ENCODE peak calls at places on chromosomes 5 and 9, in eight cellular contexts. E, T, G, Y, H, S, J and I are unnamed samples.

GRCh38 chr5:102554728-102555127 is 55.9 kb upstream of the SLCO6A1 start:
- DNase-seq in H (peak; percentile 21), T (no peak), Y (no peak), E (no peak), S (peak; percentile 13), J (no peak), G (peak; percentile 9), I (no peak)

GRCh38 chr9:130129425-130130061 is 42.7 kb upstream of the NCS1 start:
- DNase-seq in S (no peak), H (no peak), J (no peak), G (no peak), Y (no peak), E (peak; percentile 90), T (no peak), I (no peak)

GRCh38 chr5:80406980-80407734 is 707 bp upstream of the ZFYVE16 start:
- DNase-seq in G (peak; percentile 4), T (peak; percentile 51), H (no peak), E (peak; percentile 1), S (no peak), J (no peak), Y (peak; percentile 66), I (peak; percentile 79)

GRCh38 chr9:82152181-82152580 is 163.6 kb downstream of the SPATA31D1 start:
- DNase-seq in Y (no peak), S (no peak), T (no peak), E (peak; percentile 84), J (no peak), G (no peak), H (no peak), I (no peak)

GRCh38 chr5:101393795-101394450 is 490.8 kb upstream of the ST8SIA4 start:
- DNase-seq in E (peak; percentile 0), H (no peak), T (no peak), G (no peak), J (no peak), Y (no peak), S (no peak), I (no peak)

GRCh38 chr5:158174918-158175663 is 316.1 kb upstream of the CLINT1 start:
- DNase-seq in J (no peak), E (peak; percentile 56), Y (peak; percentile 58), T (peak; percentile 62), S (peak; percentile 83), H (peak; percentile 24), G (peak; percentile 73), I (peak; percentile 81)

GRCh38 chr5:125484272-125485002 is 738.0 kb upstream of the ZNF608 start:
- DNase-seq in Y (no peak), S (peak; percentile 8), T (no peak), H (peak; percentile 49), G (peak; percentile 94), J (no peak), E (peak; percentile 93), I (no peak)

GRCh38 chr9:21904776-21905175 is 89.4 kb downstream of the CDKN2A start:
- DNase-seq in J (no peak), Y (no peak), H (no peak), E (no peak), S (no peak), T (no peak), G (no peak), I (no peak)

GRCh38 chr5:139193928-139194327 is 4.2 kb downstream of the SIL1 start:
- DNase-seq in S (no peak), T (no peak), G (no peak), H (no peak), Y (no peak), J (no peak), E (no peak), I (no peak)

GRCh38 chr9:124313940-124314339 is 56.2 kb downstream of the NEK6 start:
- DNase-seq in Y (no peak), H (no peak), G (no peak), S (no peak), J (peak; percentile 42), T (no peak), E (no peak), I (no peak)

GRCh38 chr5:60896991-60897390 is 47.9 kb downstream of the ERCC8 start:
- DNase-seq in T (no peak), Y (no peak), H (no peak), E (no peak), J (no peak), G (no peak), S (no peak), I (no peak)

GRCh38 chr5:69368458-69369368 is 607 bp downstream of the AK6 start:
- DNase-seq in E (peak; percentile 54), H (peak; percentile 31), S (peak; percentile 38), G (peak; percentile 50), T (no peak), J (no peak), Y (no peak), I (no peak)

GRCh38 chr5:132777209-132778069 is at the start of gene SEPTIN8:
- DNase-seq in E (no peak), J (peak; percentile 78), Y (peak; percentile 67), H (no peak), T (peak; percentile 60), G (peak; percentile 43), S (peak; percentile 79), I (peak; percentile 82)

GRCh38 chr5:74031536-74031935 is 405.5 kb downstream of the ARHGEF28 start:
- DNase-seq in G (no peak), T (no peak), H (no peak), Y (no peak), S (no peak), E (no peak), J (no peak), I (no peak)

GRCh38 chr9:114929166-114929565 is 1.2 kb downstream of the TNFSF8 start:
- DNase-seq in J (no peak), Y (no peak), T (no peak), G (no peak), E (no peak), S (no peak), H (no peak), I (no peak)

GRCh38 chr9:114301798-114302565 is 20.9 kb upstream of the ORM1 start:
- DNase-seq in E (no peak), G (no peak), T (peak; percentile 27), Y (no peak), S (no peak), J (no peak), H (no peak), I (peak; percentile 37)

GRCh38 chr9:130914417-130915095 is 17.9 kb upstream of the QRFP start:
- DNase-seq in T (no peak), E (no peak), Y (no peak), J (no peak), H (no peak), S (no peak), G (no peak), I (no peak)

GRCh38 chr9:137312852-137313325 is 10.8 kb upstream of the NRARP start:
- DNase-seq in S (no peak), J (peak; percentile 84), H (no peak), T (no peak), G (no peak), E (no peak), Y (peak; percentile 49), I (peak; percentile 68)

GRCh38 chr5:155290937-155291336 is 277.4 kb downstream of the KIF4B start:
- DNase-seq in J (no peak), S (no peak), T (no peak), G (no peak), Y (no peak), E (no peak), H (no peak), I (no peak)

GRCh38 chr9:98356953-98357352 is 101.5 kb upstream of the TBC1D2 start:
- DNase-seq in H (no peak), E (peak; percentile 90), G (peak; percentile 71), T (no peak), S (no peak), J (no peak), Y (no peak), I (no peak)

GRCh38 chr5:66554211-66554610 is 42.0 kb upstream of the MAST4 start:
- DNase-seq in E (no peak), H (no peak), S (no peak), G (peak; percentile 63), J (no peak), T (no peak), Y (no peak), I (no peak)

GRCh38 chr5:139705655-139706587 is 57.8 kb downstream of the CXXC5 start:
- DNase-seq in J (no peak), Y (no peak), G (no peak), T (no peak), E (no peak), H (no peak), S (no peak), I (no peak)

GRCh38 chr5:147631428-147631985 is 121.6 kb upstream of the DPYSL3 start:
- DNase-seq in H (no peak), E (no peak), S (no peak), G (no peak), J (no peak), T (no peak), Y (no peak), I (no peak)

GRCh38 chr5:127549551-127549950 is 32.1 kb downstream of the PRRC1 start:
- DNase-seq in H (no peak), T (no peak), G (no peak), Y (no peak), J (no peak), E (no peak), S (no peak), I (no peak)

GRCh38 chr5:54673523-54674225 is 156.1 kb downstream of the SNX18 start:
- DNase-seq in E (peak; percentile 36), G (peak; percentile 81), S (peak; percentile 40), Y (peak; percentile 76), H (no peak), J (no peak), T (peak; percentile 76), I (peak; percentile 94)

GRCh38 chr9:125513634-125514413 is 193.2 kb downstream of the MAPKAP1 start:
- DNase-seq in G (peak; percentile 72), Y (peak; percentile 58), T (no peak), S (no peak), H (no peak), J (no peak), E (peak; percentile 81), I (no peak)
- H3K4me3 ChIP-seq in G (peak overlapping the region; percentile 50), Y (peak overlapping the region; percentile 25), T (no peak overlapping the region), S (no peak overlapping the region), H (peak overlapping the region; percentile 51), J (peak overlapping the region; percentile 33), E (peak overlapping the region; percentile 19), I (no peak overlapping the region)

GRCh38 chr5:181194489-181195248 is 10.3 kb downstream of the TRIM7 start:
- DNase-seq in G (no peak), Y (no peak), H (no peak), E (no peak), T (no peak), J (no peak), S (peak; percentile 84), I (peak; percentile 71)
- TF ChIP-seq CTCF in G (no peak), Y (no peak), H (no peak), E (no peak), T (no peak), J (no peak), S (no peak), I (no peak)

DNA sequence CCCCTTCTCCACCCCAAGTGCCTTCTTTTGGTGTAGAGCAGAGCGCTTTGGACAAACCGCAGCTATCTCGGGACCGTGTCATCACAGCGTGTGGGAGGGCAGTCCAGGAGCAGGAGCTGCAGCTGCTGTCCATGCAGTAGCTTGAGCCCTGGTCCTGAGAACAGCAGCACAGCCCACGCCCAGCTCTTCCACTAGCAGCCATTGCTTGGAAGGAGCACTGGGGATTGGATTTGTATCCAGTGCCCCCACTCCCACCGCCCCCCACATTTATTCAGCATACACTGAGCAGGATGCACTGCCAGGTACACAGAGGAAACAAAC is 101.7 kb downstream of the ARHGAP26 start:
- DNase-seq in Y (no peak), J (no peak), H (no peak), S (no peak), G (peak; percentile 69), E (peak; percentile 29), T (no peak), I (peak; percentile 71)
- H3K4me3 ChIP-seq in Y (no peak overlapping the region), J (no peak overlapping the region), H (no peak overlapping the region), S (no peak overlapping the region), G (no peak overlapping the region), E (no peak overlapping the region), T (no peak overlapping the region), I (no peak overlapping the region)

GRCh38 chr9:1619915-1620705 is 395.0 kb upstream of the SMARCA2 start:
- DNase-seq in H (no peak), Y (no peak), T (no peak), G (peak; percentile 7), S (peak; percentile 7), E (no peak), J (no peak), I (no peak)
- TF ChIP-seq CTCF in H (no peak), Y (no peak), T (no peak), G (no peak), S (peak; percentile 16), E (no peak), J (no peak), I (no peak)